ENCODE peak calls at places on chromosomes 7 and 10, in five cellular contexts. One of them, this sample, is unnamed.

GRCh38 chr10:102819054-102819453 is 18.2 kb downstream of the CYP17A1 start:
- DNase-seq in T-helper 2 cell: no peak
- DNase-seq in GDM1: no peak
- DNase-seq in substantia nigra: no peak
- DNase-seq in uterus: no peak
- DNase-seq in this sample: no peak

GRCh38 chr10:43265799-43266721 is 805 bp downstream of the RASGEF1A start:
- DNase-seq in T-helper 2 cell: peak; percentile 34
- DNase-seq in GDM1: no peak
- DNase-seq in substantia nigra: no peak
- DNase-seq in uterus: no peak
- DNase-seq in this sample: no peak

GRCh38 chr7:76191783-76192240 is 9.9 kb upstream of the SRRM3 start:
- DNase-seq in T-helper 2 cell: no peak
- DNase-seq in GDM1: no peak
- DNase-seq in substantia nigra: no peak
- DNase-seq in uterus: no peak
- DNase-seq in this sample: no peak

GRCh38 chr7:42194218-42194617 is 42.8 kb downstream of the GLI3 start:
- DNase-seq in T-helper 2 cell: no peak
- DNase-seq in GDM1: no peak
- DNase-seq in substantia nigra: no peak
- DNase-seq in uterus: no peak
- DNase-seq in this sample: no peak

GRCh38 chr10:29714096-29714874 is 79.5 kb upstream of the SVIL start:
- DNase-seq in T-helper 2 cell: no peak
- DNase-seq in GDM1: no peak
- DNase-seq in substantia nigra: no peak
- DNase-seq in uterus: no peak
- DNase-seq in this sample: no peak

GRCh38 chr10:131928248-131929095 is 27.7 kb downstream of the PPP2R2D start:
- DNase-seq in T-helper 2 cell: no peak
- DNase-seq in GDM1: no peak
- DNase-seq in substantia nigra: no peak
- DNase-seq in uterus: no peak
- DNase-seq in this sample: no peak

GRCh38 chr10:49550563-49550962 is 11.6 kb upstream of the ERCC6 start:
- DNase-seq in T-helper 2 cell: no peak
- DNase-seq in GDM1: no peak
- DNase-seq in substantia nigra: no peak
- DNase-seq in uterus: no peak
- DNase-seq in this sample: no peak

GRCh38 chr7:41706228-41706930 is 3.5 kb upstream of the INHBA start:
- DNase-seq in T-helper 2 cell: no peak
- DNase-seq in GDM1: no peak
- DNase-seq in substantia nigra: no peak
- DNase-seq in uterus: no peak
- DNase-seq in this sample: no peak

GRCh38 chr10:100516847-100517246 is 2.8 kb downstream of the SEC31B start:
- DNase-seq in T-helper 2 cell: no peak
- DNase-seq in GDM1: no peak
- DNase-seq in substantia nigra: no peak
- DNase-seq in uterus: no peak
- DNase-seq in this sample: no peak

GRCh38 chr7:45679516-45679915 is 105.3 kb downstream of the ADCY1 start:
- DNase-seq in T-helper 2 cell: no peak
- DNase-seq in GDM1: no peak
- DNase-seq in substantia nigra: no peak
- DNase-seq in uterus: no peak
- DNase-seq in this sample: no peak

GRCh38 chr10:77628906-77629730 is 8.5 kb downstream of the KCNMA1 start:
- DNase-seq in T-helper 2 cell: no peak
- DNase-seq in GDM1: no peak
- DNase-seq in substantia nigra: no peak
- DNase-seq in uterus: no peak
- DNase-seq in this sample: no peak

GRCh38 chr10:36670616-36671402 is 454.6 kb upstream of the ANKRD30A start:
- DNase-seq in T-helper 2 cell: no peak
- DNase-seq in GDM1: no peak
- DNase-seq in substantia nigra: no peak
- DNase-seq in uterus: no peak
- DNase-seq in this sample: no peak

GRCh38 chr10:96397902-96398301 is 39.1 kb upstream of the OPALIN start:
- DNase-seq in T-helper 2 cell: no peak
- DNase-seq in GDM1: no peak
- DNase-seq in substantia nigra: no peak
- DNase-seq in uterus: no peak
- DNase-seq in this sample: no peak

GRCh38 chr10:43844236-43844635 is 195.6 kb upstream of the ZNF32 start:
- DNase-seq in T-helper 2 cell: no peak
- DNase-seq in GDM1: no peak
- DNase-seq in substantia nigra: no peak
- DNase-seq in uterus: no peak
- DNase-seq in this sample: no peak

GRCh38 chr7:154996756-154997155 is 6.2 kb downstream of the PAXIP1 start:
- DNase-seq in T-helper 2 cell: no peak
- DNase-seq in GDM1: no peak
- DNase-seq in substantia nigra: no peak
- DNase-seq in uterus: no peak
- DNase-seq in this sample: no peak

GRCh38 chr10:69632516-69633199 is 2.6 kb downstream of the FAM241B start:
- DNase-seq in T-helper 2 cell: no peak
- DNase-seq in GDM1: no peak
- DNase-seq in substantia nigra: no peak
- DNase-seq in uterus: no peak
- DNase-seq in this sample: no peak

GRCh38 chr10:69222157-69223027 is 2.3 kb downstream of the HKDC1 start:
- DNase-seq in T-helper 2 cell: no peak
- DNase-seq in GDM1: peak; percentile 19
- DNase-seq in substantia nigra: no peak
- DNase-seq in uterus: no peak
- DNase-seq in this sample: no peak

GRCh38 chr10:104809288-104810090 is 168.4 kb downstream of the SORCS3 start:
- DNase-seq in T-helper 2 cell: no peak
- DNase-seq in GDM1: no peak
- DNase-seq in substantia nigra: no peak
- DNase-seq in uterus: no peak
- DNase-seq in this sample: no peak

GRCh38 chr7:24574365-24574764 is 1.1 kb downstream of the PALS2 start:
- DNase-seq in T-helper 2 cell: no peak
- DNase-seq in GDM1: no peak
- DNase-seq in substantia nigra: no peak
- DNase-seq in uterus: peak; percentile 10
- DNase-seq in this sample: no peak

GRCh38 chr7:104823177-104823576 is 190.8 kb upstream of the KMT2E start:
- DNase-seq in T-helper 2 cell: no peak
- DNase-seq in GDM1: no peak
- DNase-seq in substantia nigra: no peak
- DNase-seq in uterus: no peak
- DNase-seq in this sample: no peak

GRCh38 chr7:47734287-47734948 is 152.5 kb upstream of the TNS3 start:
- DNase-seq in T-helper 2 cell: no peak
- DNase-seq in GDM1: no peak
- DNase-seq in substantia nigra: no peak
- DNase-seq in uterus: no peak
- DNase-seq in this sample: no peak

GRCh38 chr7:22402250-22402649 is 45.3 kb upstream of the RAPGEF5 start:
- DNase-seq in T-helper 2 cell: no peak
- DNase-seq in GDM1: no peak
- DNase-seq in substantia nigra: no peak
- DNase-seq in uterus: no peak
- DNase-seq in this sample: no peak

GRCh38 chr10:71271626-71272025 is 47.4 kb upstream of the SLC29A3 start:
- DNase-seq in T-helper 2 cell: no peak
- DNase-seq in GDM1: no peak
- DNase-seq in substantia nigra: no peak
- DNase-seq in uterus: no peak
- DNase-seq in this sample: no peak

GRCh38 chr7:35035511-35035921 is 1.8 kb downstream of the DPY19L1 start:
- DNase-seq in T-helper 2 cell: no peak
- DNase-seq in GDM1: no peak
- DNase-seq in substantia nigra: no peak
- DNase-seq in uterus: no peak
- DNase-seq in this sample: no peak

GRCh38 chr7:135855836-135856235 is 107.2 kb upstream of the FAM180A start:
- DNase-seq in T-helper 2 cell: no peak
- DNase-seq in GDM1: no peak
- DNase-seq in substantia nigra: no peak
- DNase-seq in uterus: no peak
- DNase-seq in this sample: no peak

GRCh38 chr7:78080811-78081210 is 282.2 kb downstream of the PHTF2 start:
- DNase-seq in T-helper 2 cell: no peak
- DNase-seq in GDM1: no peak
- DNase-seq in substantia nigra: no peak
- DNase-seq in uterus: no peak
- DNase-seq in this sample: no peak

GRCh38 chr10:132541129-132541528 is 3.5 kb downstream of the INPP5A start:
- DNase-seq in T-helper 2 cell: no peak
- DNase-seq in GDM1: no peak
- DNase-seq in substantia nigra: no peak
- DNase-seq in uterus: no peak
- DNase-seq in this sample: no peak

GRCh38 chr10:12186324-12186723 is 9.4 kb downstream of the NUDT5 start:
- DNase-seq in T-helper 2 cell: no peak
- DNase-seq in GDM1: peak; percentile 55
- DNase-seq in substantia nigra: no peak
- DNase-seq in uterus: no peak
- DNase-seq in this sample: no peak

GRCh38 chr10:124745678-124746077 is 1.5 kb upstream of the FAM53B start:
- DNase-seq in T-helper 2 cell: no peak
- DNase-seq in GDM1: peak; percentile 7
- DNase-seq in substantia nigra: no peak
- DNase-seq in uterus: no peak
- DNase-seq in this sample: no peak

GRCh38 chr10:90197766-90198165 is 496.4 kb downstream of the KIF20B start:
- DNase-seq in T-helper 2 cell: no peak
- DNase-seq in GDM1: no peak
- DNase-seq in substantia nigra: no peak
- DNase-seq in uterus: no peak
- DNase-seq in this sample: no peak

GRCh38 chr7:58086871-58087535 is 637.0 kb downstream of the ZNF716 start:
- DNase-seq in T-helper 2 cell: no peak
- DNase-seq in GDM1: no peak
- DNase-seq in substantia nigra: no peak
- DNase-seq in uterus: no peak
- DNase-seq in this sample: no peak

GRCh38 chr10:86899670-86900276 is 57.6 kb downstream of the MMRN2 start:
- DNase-seq in T-helper 2 cell: no peak
- DNase-seq in GDM1: peak; percentile 31
- DNase-seq in substantia nigra: peak; percentile 52
- DNase-seq in uterus: peak; percentile 63
- DNase-seq in this sample: peak; percentile 33